ENCODE peak calls at places on chromosomes 1 and 21, in six cellular contexts. P, K, S, A, T and L are unnamed samples.

GRCh38 chr1:170790651-170791071 is 126.7 kb downstream of the PRRX1 start:
- DNase-seq in P (no peak), K (peak), S (no peak), A (peak), T (no peak), L (no peak)

GRCh38 chr1:210239295-210240155 is 6.9 kb downstream of the SERTAD4 start:
- DNase-seq in P (no peak), K (peak), S (no peak), A (peak), T (no peak), L (no peak)

GRCh38 chr21:41801256-41801655 is 34.4 kb upstream of the RIPK4 start:
- DNase-seq in P (no peak), K (no peak), S (no peak), A (no peak), T (no peak), L (no peak)

GRCh38 chr1:56795864-56796263 is 23.3 kb downstream of the FYB2 start:
- DNase-seq in P (no peak), K (no peak), S (no peak), A (no peak), T (no peak), L (no peak)

GRCh38 chr1:43440358-43440757 is 13.4 kb downstream of the HYI start:
- DNase-seq in P (no peak), K (no peak), S (no peak), A (no peak), T (no peak), L (no peak)

GRCh38 chr21:31872452-31873274 is at the start of gene HUNK:
- DNase-seq in P (no peak), K (peak), S (peak), A (peak), T (peak), L (no peak)

GRCh38 chr1:103106426-103107321 is 1.6 kb downstream of the COL11A1 start:
- DNase-seq in P (no peak), K (peak), S (no peak), A (peak), T (peak), L (peak)

GRCh38 chr1:60808676-60809075 is 273.7 kb upstream of the NFIA start:
- DNase-seq in P (no peak), K (no peak), S (no peak), A (no peak), T (no peak), L (no peak)

GRCh38 chr1:44571712-44572571 is 102.3 kb downstream of the TMEM53 start:
- DNase-seq in P (no peak), K (no peak), S (no peak), A (no peak), T (peak), L (no peak)

GRCh38 chr1:11653101-11653601 is 1.1 kb downstream of the FBXO2 start:
- DNase-seq in P (no peak), K (no peak), S (no peak), A (no peak), T (no peak), L (no peak)